ENCODE peak calls at places on chromosomes 4 and X, in seven cellular contexts. V is IMR-90, Y is neuronal stem cell, U is mesenchymal stem cell, J is trophoblast cell, A is H1, W is mesendoderm. P is an unnamed sample.

GRCh38 chr4:112182604-112183003 is 37.4 kb downstream of the FAM241A start:
- DNase-seq in A (no peak), V (no peak), U (no peak), J (no peak), Y (no peak), W (no peak), P (no peak)

GRCh38 chr4:1856920-1857699 is 1.2 kb upstream of the LETM1 start:
- DNase-seq in Y (no peak), J (peak; percentile 14), A (no peak), U (no peak), V (no peak), W (no peak), P (no peak)

GRCh38 chr4:180587379-180587778 is 1655.8 kb upstream of the TENM3 start:
- DNase-seq in J (no peak), V (no peak), U (no peak), Y (no peak), W (no peak), A (no peak), P (no peak)

GRCh38 chrX:15315509-15315908 is at the start of gene ASB11:
- DNase-seq in U (no peak), W (no peak), Y (no peak), A (no peak), V (no peak), J (no peak), P (no peak)

GRCh38 chr4:102344955-102345794 is at the start of gene SLC39A8:
- DNase-seq in J (peak; percentile 90), U (peak; percentile 87), W (peak; percentile 98), V (peak; percentile 44), A (peak; percentile 89), Y (peak; percentile 74), P (peak; percentile 92)

GRCh38 chr4:113849771-113850170 is 88.2 kb upstream of the CAMK2D start:
- DNase-seq in V (peak; percentile 61), W (no peak), A (no peak), Y (no peak), U (no peak), J (no peak), P (no peak)

GRCh38 chr4:113958766-113959540 is 20.5 kb downstream of the ARSJ start:
- DNase-seq in W (peak; percentile 45), Y (no peak), A (no peak), V (peak; percentile 97), U (peak; percentile 95), J (no peak), P (no peak)

GRCh38 chrX:108494416-108495095 is 54.9 kb downstream of the COL4A5 start:
- DNase-seq in W (no peak), Y (no peak), U (peak; percentile 11), V (peak; percentile 17), J (no peak), A (no peak), P (no peak)

GRCh38 chr4:104385713-104386112 is 109.0 kb downstream of the CXXC4 start:
- DNase-seq in V (no peak), A (no peak), J (no peak), W (no peak), Y (no peak), U (no peak), P (no peak)

GRCh38 chr4:104381729-104382128 is 113.0 kb downstream of the CXXC4 start:
- DNase-seq in V (no peak), J (no peak), A (no peak), Y (no peak), W (no peak), U (no peak), P (no peak)

DNA sequence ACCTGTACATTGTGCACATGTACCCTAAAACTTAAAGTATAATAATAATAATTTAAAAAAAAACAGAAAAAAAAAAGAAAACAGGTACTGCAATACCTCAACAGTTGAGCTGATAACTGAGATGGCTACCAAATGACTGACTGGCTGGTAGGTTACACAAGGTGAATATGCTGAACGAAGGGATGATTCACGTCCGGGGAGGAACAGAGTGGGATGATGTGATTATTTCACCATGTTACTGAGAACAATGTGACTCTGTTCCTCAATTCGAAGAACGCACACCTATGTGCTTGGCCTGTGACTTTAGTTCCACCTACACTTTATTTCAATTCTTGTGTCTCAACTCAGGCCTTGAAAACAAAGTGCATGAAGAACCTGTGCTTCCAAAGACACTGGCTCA is 111.7 kb downstream of the CXXC4 start:
- DNase-seq in Y (no peak), W (no peak), U (no peak), J (no peak), A (no peak), V (no peak), P (no peak)
- H3K9ac ChIP-seq in Y (no peak overlapping the region), W (no peak overlapping the region), U (no peak overlapping the region), J (no peak overlapping the region), A (no peak overlapping the region), V (no peak overlapping the region), P (no peak overlapping the region)

GRCh38 chrX:72274526-72274925 is 2.5 kb downstream of the RPS4X start:
- DNase-seq in U (no peak), A (no peak), W (no peak), J (no peak), Y (no peak), V (no peak), P (no peak)

GRCh38 chrX:72282302-72282701 is 5.3 kb upstream of the RPS4X start:
- DNase-seq in V (no peak), Y (no peak), W (no peak), J (no peak), A (no peak), U (no peak), P (no peak)

GRCh38 chrX:72276478-72276953 is 532 bp downstream of the RPS4X start:
- DNase-seq in U (no peak), Y (no peak), A (no peak), V (no peak), J (no peak), W (no peak), P (no peak)

GRCh38 chrX:72280210-72280882 is 3.3 kb upstream of the RPS4X start:
- DNase-seq in Y (no peak), U (no peak), J (no peak), A (no peak), W (no peak), V (peak; percentile 38), P (no peak)
- H3K79me1 ChIP-seq in Y (no peaks in the 10 kb centered on the region), U (no peaks in the 10 kb centered on the region), J (peaks cover 4% of the 10 kb centered on the region), A (no peaks in the 10 kb centered on the region), W (no peaks in the 10 kb centered on the region), V (peaks cover 13% of the 10 kb centered on the region), P (no peaks in the 10 kb centered on the region)

GRCh38 chr4:68359508-68359907 is 9.6 kb upstream of the YTHDC1 start:
- DNase-seq in J (peak; percentile 54), Y (no peak), U (peak; percentile 53), A (no peak), V (no peak), W (no peak), P (no peak)
- H3K9ac ChIP-seq in J (no peak overlapping the region), Y (no peak overlapping the region), U (no peak overlapping the region), A (no peak overlapping the region), V (no peak overlapping the region), W (no peak overlapping the region), P (no peak overlapping the region)

GRCh38 chr4:172927096-172927495 is 241.5 kb upstream of the GALNT7 start:
- DNase-seq in V (no peak), W (no peak), J (no peak), Y (no peak), A (no peak), U (no peak), P (no peak)
- H3K79me1 ChIP-seq in V (no peaks in the 10 kb centered on the region), W (no peaks in the 10 kb centered on the region), J (no peaks in the 10 kb centered on the region), Y (no peaks in the 10 kb centered on the region), A (no peaks in the 10 kb centered on the region), U (no peaks in the 10 kb centered on the region), P (no peaks in the 10 kb centered on the region)

GRCh38 chr4:146029939-146030710 is 91.5 kb upstream of the ZNF827 start:
- DNase-seq in U (no peak), A (no peak), J (peak; percentile 27), W (peak; percentile 25), V (no peak), Y (no peak), P (peak; percentile 37)
- H3K9ac ChIP-seq in U (peak overlapping the region; percentile 17), A (no peak overlapping the region), J (no peak overlapping the region), W (no peak overlapping the region), V (no peak overlapping the region), Y (no peak overlapping the region), P (no peak overlapping the region)

GRCh38 chr4:7313991-7314390 is 120.7 kb downstream of the PSAPL1 start:
- DNase-seq in Y (no peak), J (no peak), U (no peak), V (no peak), W (no peak), A (no peak), P (no peak)
- H3K79me1 ChIP-seq in Y (peaks cover 3% of the 10 kb centered on the region), J (no peaks in the 10 kb centered on the region), U (no peaks in the 10 kb centered on the region), V (no peaks in the 10 kb centered on the region), W (no peaks in the 10 kb centered on the region), A (no peaks in the 10 kb centered on the region), P (no peaks in the 10 kb centered on the region)

GRCh38 chrX:17496407-17496806 is 121.4 kb downstream of the NHS start:
- DNase-seq in V (no peak), A (no peak), Y (no peak), W (no peak), J (no peak), U (no peak), P (no peak)

GRCh38 chrX:17494231-17494630 is 119.2 kb downstream of the NHS start:
- DNase-seq in A (no peak), J (peak; percentile 31), U (no peak), V (no peak), W (no peak), Y (no peak), P (no peak)

GRCh38 chrX:17499512-17499911 is 124.5 kb downstream of the NHS start:
- DNase-seq in U (no peak), Y (no peak), A (no peak), W (peak; percentile 19), V (no peak), J (no peak), P (peak; percentile 28)

GRCh38 chrX:17497193-17497592 is 122.2 kb downstream of the NHS start:
- DNase-seq in J (no peak), U (no peak), Y (no peak), A (no peak), W (no peak), V (no peak), P (no peak)

GRCh38 chrX:17495052-17495451 is 120.1 kb downstream of the NHS start:
- DNase-seq in Y (no peak), A (no peak), V (no peak), W (no peak), U (no peak), J (no peak), P (no peak)
- H3K9ac ChIP-seq in Y (no peak overlapping the region), A (no peak overlapping the region), V (no peak overlapping the region), W (no peak overlapping the region), U (no peak overlapping the region), J (no peak overlapping the region), P (no peak overlapping the region)